ENCODE peak calls at places on chromosomes 3 and 15, in four cellular contexts. C is tibial artery, L is A549, O is lower leg skin. A is an unnamed sample.

GRCh38 chr15:73550190-73550589 is 83.0 kb downstream of the NPTN start:
- DNase-seq in O (no peak), L (no peak), C (no peak), A (no peak)

GRCh38 chr3:141105828-141106628 is 54.9 kb downstream of the SPSB4 start:
- DNase-seq in C (peak), L (peak), O (peak), A (peak)

GRCh38 chr15:53384417-53384816 is 375.0 kb downstream of the WDR72 start:
- DNase-seq in O (no peak), C (no peak), L (no peak), A (no peak)

GRCh38 chr3:96814581-96815567 is at the start of gene EPHA6:
- DNase-seq in L (no peak), O (no peak), C (no peak), A (no peak)

GRCh38 chr3:69568926-69569325 is 170.3 kb upstream of the MITF start:
- DNase-seq in C (no peak), O (no peak), L (no peak), A (no peak)

GRCh38 chr15:26051771-26052685 is 188.9 kb upstream of the ATP10A start:
- DNase-seq in C (peak), L (no peak), O (peak), A (no peak)

GRCh38 chr3:66486187-66486586 is 14.6 kb downstream of the LRIG1 start:
- DNase-seq in C (no peak), L (no peak), O (no peak), A (no peak)

GRCh38 chr3:40179016-40179415 is 130.5 kb upstream of the EIF1B start:
- DNase-seq in C (peak), L (peak), O (peak), A (peak)

DNA sequence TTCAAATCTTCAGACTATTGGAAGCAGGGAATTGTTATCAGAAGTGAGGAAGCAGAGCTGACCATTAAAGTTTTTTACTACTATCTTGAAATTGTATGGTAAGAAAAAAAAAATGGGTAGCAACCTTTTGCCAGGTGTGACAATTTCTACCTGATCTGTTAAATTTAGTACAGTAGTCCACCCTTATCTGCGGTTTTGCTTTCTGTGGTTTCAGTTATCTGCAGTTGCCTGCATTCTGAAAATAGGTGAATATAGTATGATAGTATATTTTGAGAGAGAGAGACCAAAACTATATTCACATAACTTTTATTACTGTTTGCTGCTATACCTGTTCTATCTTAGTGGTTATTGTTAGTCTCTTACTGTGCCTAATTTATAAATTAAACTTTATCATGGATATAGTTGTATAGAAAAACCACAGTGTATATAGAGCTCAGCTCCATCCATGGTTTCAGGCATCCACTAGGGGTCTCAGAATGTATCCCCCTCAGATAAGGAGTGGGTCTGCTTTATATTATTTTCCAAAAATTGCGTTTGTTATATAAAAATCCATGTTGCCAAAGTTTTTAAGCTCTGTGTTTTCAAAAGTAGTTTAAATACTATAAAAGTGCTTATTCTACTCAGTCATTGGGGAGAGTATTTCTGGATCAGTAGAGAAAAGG is 69.9 kb downstream of the PTPRG start:
- DNase-seq in L (no peak), C (no peak), O (no peak), A (no peak)
- TF ChIP-seq CTCF in L (no peak), C (no peak), O (no peak), A (no peak)

GRCh38 chr3:175343946-175344345 is 484.8 kb downstream of the NAALADL2 start:
- DNase-seq in C (no peak), O (no peak), L (no peak), A (no peak)
- TF ChIP-seq CTCF in C (no peak), O (no peak), L (no peak), A (no peak)

GRCh38 chr3:59046839-59047238 is 3.0 kb downstream of the CFAP20DC start:
- DNase-seq in O (no peak), C (no peak), L (no peak), A (no peak)

GRCh38 chr3:59043391-59043790 is 6.4 kb downstream of the CFAP20DC start:
- DNase-seq in L (no peak), C (no peak), O (no peak), A (no peak)

DNA sequence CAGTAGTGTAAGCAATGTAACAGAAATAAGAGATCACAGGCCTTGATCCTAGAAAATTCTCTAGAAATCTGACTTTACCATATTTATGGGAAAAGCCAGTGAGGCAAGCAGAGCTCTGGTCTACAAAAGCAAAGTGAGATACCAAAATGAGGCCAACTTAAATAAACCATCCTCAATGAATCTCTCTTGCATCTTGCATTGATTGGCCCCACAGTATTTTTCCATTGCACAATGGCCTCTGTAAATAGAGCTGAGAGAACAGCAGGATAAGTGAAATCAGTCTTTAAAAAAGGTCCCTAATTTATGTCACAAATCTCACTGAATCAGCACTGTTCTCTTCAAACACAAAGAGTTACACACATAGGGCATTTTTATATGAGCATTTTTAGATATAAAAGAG is 8.9 kb downstream of the CFAP20DC start:
- DNase-seq in O (no peak), L (no peak), C (no peak), A (no peak)
- TF ChIP-seq CTCF in O (no peak), L (no peak), C (no peak), A (no peak)

DNA sequence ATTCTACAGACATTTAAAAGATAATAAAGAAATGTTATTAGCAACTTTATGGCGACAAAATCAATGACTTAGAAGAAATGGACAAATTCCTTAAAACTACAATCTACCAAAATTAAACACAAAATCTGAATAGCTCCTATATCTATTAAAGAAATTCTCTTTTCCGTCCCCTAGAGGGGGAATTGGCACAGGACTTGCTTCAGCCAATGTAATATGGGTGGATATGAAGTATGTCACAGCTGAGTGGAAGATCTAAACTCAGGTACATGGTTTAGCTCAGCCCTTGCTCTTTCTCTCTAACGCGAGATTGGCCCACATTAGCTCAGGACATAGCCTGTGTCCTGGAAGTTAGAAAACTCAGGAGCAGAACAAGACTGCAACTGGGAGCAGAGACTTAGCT is 79.3 kb downstream of the DNAH12 start:
- DNase-seq in O (no peak), C (no peak), L (no peak), A (peak)
- TF ChIP-seq CTCF in O (no peak), C (no peak), L (no peak), A (no peak)